ENCODE peak calls at places on chromosomes 12 and 14, in four cellular contexts. X, B, P and G are unnamed samples.

GRCh38 chr12:52351196-52352059 is 15.9 kb downstream of the KRT85 start:
- DNase-seq in X (no peak), B (no peak), P (no peak), G (peak)

GRCh38 chr14:67270354-67270753 is 29.1 kb downstream of the PALS1 start:
- DNase-seq in X (no peak), B (no peak), P (no peak), G (no peak)

GRCh38 chr12:53427905-53428594 is 4.4 kb downstream of the AMHR2 start:
- DNase-seq in X (no peak), B (no peak), P (no peak), G (peak)

GRCh38 chr14:36495666-36496065 is 24.4 kb downstream of the NKX2-1 start:
- DNase-seq in X (no peak), B (no peak), P (no peak), G (no peak)

GRCh38 chr12:109203480-109203879 is 87.1 kb downstream of the ACACB start:
- DNase-seq in X (no peak), B (no peak), P (no peak), G (no peak)

GRCh38 chr12:80892597-80893445 is 44.9 kb downstream of the LIN7A start:
- DNase-seq in X (no peak), B (no peak), P (no peak), G (no peak)

GRCh38 chr12:120381752-120382419 is 12.9 kb upstream of the MSI1 start:
- DNase-seq in X (no peak), B (no peak), P (no peak), G (peak)

GRCh38 chr12:57864382-57864781 is 17.9 kb upstream of the CTDSP2 start:
- DNase-seq in X (no peak), B (no peak), P (peak), G (peak)

GRCh38 chr14:69650948-69651369 is 39.6 kb downstream of the SUSD6 start:
- DNase-seq in X (no peak), B (no peak), P (no peak), G (no peak)

GRCh38 chr14:51441001-51441400 is 201.0 kb downstream of the TMX1 start:
- DNase-seq in X (no peak), B (no peak), P (no peak), G (peak)

GRCh38 chr12:64029013-64029857 is 184.7 kb downstream of the SRGAP1 start:
- DNase-seq in X (no peak), B (no peak), P (no peak), G (peak)

GRCh38 chr12:3141339-3142321 is 64.5 kb downstream of the TSPAN9 start:
- DNase-seq in X (no peak), B (no peak), P (no peak), G (no peak)

GRCh38 chr14:77926942-77927341 is 127.0 kb downstream of the ADCK1 start:
- DNase-seq in X (no peak), B (no peak), P (no peak), G (no peak)